ENCODE peak calls at places on chromosomes 2 and 18, in nine cellular contexts. F is breast epithelium; I is ovary; S is SJSA1; G is aorta; A is right atrium auricular region; M is vagina; D is CD8-positive, alpha-beta memory T cell; L is body of pancreas. O is an unnamed sample. For H3K36me3, the result is how much of the 10 kb centered on the place peaks cover.

GRCh38 chr2:222656544-222657446 is 903 bp upstream of the FARSB start:
- DNase-seq in S (no peak), F (no peak), G (no peak), M (no peak), L (no peak), D (no peak), A (no peak), I (no peak), O (peak)

GRCh38 chr18:77129150-77129551 is 3.4 kb downstream of the MBP start:
- DNase-seq in S (peak), L (no peak), G (peak), A (no peak), M (no peak), F (no peak), D (no peak), I (no peak), O (peak)

GRCh38 chr18:59671533-59671932 is 25.7 kb downstream of the CCBE1 start:
- DNase-seq in L (no peak), G (no peak), A (no peak), D (no peak), I (no peak), S (no peak), M (no peak), F (no peak), O (peak)

GRCh38 chr2:215930505-215931233 is 82.7 kb downstream of the MREG start:
- DNase-seq in D (no peak), M (no peak), I (no peak), F (no peak), S (no peak), A (no peak), L (no peak), G (no peak), O (no peak)

GRCh38 chr2:128359841-128360240 is 41.2 kb upstream of the HS6ST1 start:
- DNase-seq in M (peak), L (no peak), G (no peak), I (no peak), D (peak), F (no peak), S (peak), A (peak), O (no peak)

GRCh38 chr18:63736856-63737255 is 34.1 kb downstream of the SERPINB11 start:
- DNase-seq in G (no peak), D (no peak), A (no peak), F (no peak), I (no peak), S (no peak), L (no peak), M (no peak), O (no peak)

GRCh38 chr2:182047544-182047943 is 61.9 kb downstream of the PPP1R1C start:
- DNase-seq in I (no peak), D (no peak), G (no peak), A (no peak), S (no peak), L (no peak), M (no peak), F (no peak), O (no peak)

GRCh38 chr2:176075476-176075875 is 8.3 kb downstream of the EVX2 start:
- DNase-seq in A (no peak), M (no peak), L (no peak), I (no peak), F (no peak), S (no peak), G (no peak), D (no peak), O (no peak)

GRCh38 chr2:203730076-203730729 is 23.8 kb downstream of the CD28 start:
- DNase-seq in D (no peak), M (no peak), I (no peak), G (no peak), L (no peak), S (no peak), A (no peak), F (no peak), O (peak)

GRCh38 chr2:180101846-180102245 is 94.7 kb upstream of the CWC22 start:
- DNase-seq in S (no peak), I (no peak), G (no peak), M (no peak), L (no peak), F (no peak), A (no peak), D (no peak), O (no peak)

GRCh38 chr18:10851824-10852225 is 297.5 kb downstream of the PIEZO2 start:
- DNase-seq in S (no peak), L (no peak), A (no peak), D (no peak), I (no peak), F (no peak), M (no peak), G (no peak), O (no peak)

GRCh38 chr2:68341583-68341982 is 21.8 kb upstream of the CNRIP1 start:
- DNase-seq in F (no peak), L (no peak), S (no peak), I (no peak), G (no peak), A (no peak), M (no peak), D (no peak), O (no peak)

GRCh38 chr2:179438653-179439052 is 174.0 kb upstream of the SESTD1 start:
- DNase-seq in D (no peak), L (no peak), G (no peak), S (no peak), F (no peak), I (no peak), M (no peak), A (no peak), O (no peak)

GRCh38 chr2:109318949-109319342 is 189.9 kb downstream of the SH3RF3 start:
- DNase-seq in S (no peak), D (no peak), F (no peak), I (no peak), G (no peak), M (no peak), L (no peak), A (no peak), O (no peak)

GRCh38 chr2:157990173-157990572 is 111.5 kb upstream of the UPP2 start:
- DNase-seq in S (no peak), F (no peak), M (no peak), L (no peak), I (no peak), D (no peak), A (no peak), G (no peak), O (no peak)

GRCh38 chr18:58064406-58064998 is 20.5 kb downstream of the NEDD4L start:
- DNase-seq in M (no peak), D (no peak), S (no peak), L (no peak), A (no peak), I (no peak), F (no peak), G (no peak), O (peak)

GRCh38 chr2:225584821-225585220 is 185.3 kb downstream of the NYAP2 start:
- DNase-seq in I (no peak), S (no peak), L (no peak), F (no peak), A (no peak), D (no peak), M (no peak), G (no peak), O (no peak)

GRCh38 chr2:217204358-217204757 is 344.5 kb upstream of the TNP1 start:
- DNase-seq in D (no peak), A (no peak), G (no peak), L (no peak), I (no peak), M (no peak), F (no peak), S (no peak), O (no peak)

GRCh38 chr18:61851940-61852451 is 40.8 kb downstream of the RNF152 start:
- DNase-seq in S (peak), M (no peak), F (no peak), A (no peak), D (no peak), I (no peak), G (peak), L (no peak), O (no peak)

GRCh38 chr18:35076556-35076955 is 35.3 kb downstream of the MAPRE2 start:
- DNase-seq in S (peak), M (no peak), I (no peak), A (no peak), L (no peak), G (no peak), F (no peak), D (no peak), O (no peak)

GRCh38 chr2:71250945-71251344 is 24.0 kb upstream of the PAIP2B start:
- DNase-seq in L (no peak), A (no peak), F (no peak), I (no peak), S (no peak), G (no peak), M (no peak), D (no peak), O (no peak)

GRCh38 chr18:56641714-56642331 is 3.4 kb upstream of the TXNL1 start:
- DNase-seq in M (no peak), L (no peak), A (no peak), F (no peak), I (no peak), S (peak), D (no peak), G (no peak), O (no peak)

GRCh38 chr18:42752921-42753320 is 362.6 kb downstream of the RIT2 start:
- DNase-seq in D (no peak), F (no peak), S (no peak), M (no peak), L (no peak), A (no peak), G (no peak), I (no peak), O (no peak)

GRCh38 chr2:237669628-237670351 is 42.4 kb downstream of the LRRFIP1 start:
- DNase-seq in F (no peak), A (peak), G (peak), D (no peak), L (peak), I (peak), S (peak), M (no peak), O (peak)

GRCh38 chr2:71786291-71787107 is 333.1 kb downstream of the DYSF start:
- DNase-seq in L (no peak), F (peak), M (peak), D (no peak), S (peak), G (no peak), A (peak), I (no peak), O (no peak)

GRCh38 chr2:238100821-238101771 is 956 bp downstream of the ESPNL start:
- DNase-seq in G (no peak), A (no peak), I (peak), S (no peak), L (no peak), D (no peak), M (peak), F (no peak), O (no peak)

GRCh38 chr2:8049851-8050571 is 631.8 kb upstream of the ID2 start:
- DNase-seq in L (no peak), S (no peak), I (no peak), A (no peak), G (no peak), D (no peak), M (no peak), F (no peak), O (no peak)

GRCh38 chr2:64770781-64771334 is 117.1 kb upstream of the SERTAD2 start:
- DNase-seq in I (peak), G (no peak), L (no peak), A (peak), D (no peak), M (no peak), S (no peak), F (no peak), O (peak)

GRCh38 chr2:53755022-53755630 is 12.5 kb upstream of the CHAC2 start:
- DNase-seq in A (peak), G (no peak), F (no peak), S (no peak), M (no peak), I (no peak), D (no peak), L (peak), O (peak)

GRCh38 chr2:115119086-115119485 is 676.6 kb downstream of the DPP10 start:
- DNase-seq in F (no peak), A (no peak), S (no peak), G (no peak), D (no peak), M (no peak), I (no peak), L (no peak), O (no peak)

GRCh38 chr2:177242136-177242987 is 22.2 kb downstream of the NFE2L2 start:
- DNase-seq in G (no peak), L (peak), S (peak), A (no peak), F (no peak), D (no peak), M (no peak), I (no peak), O (no peak)

GRCh38 chr2:27915191-27915590 is 24.7 kb downstream of the BABAM2 start:
- DNase-seq in L (no peak), I (no peak), F (no peak), A (no peak), G (no peak), D (no peak), M (no peak), S (no peak), O (no peak)

GRCh38 chr2:26957524-26957923 is 12.9 kb upstream of the MAPRE3 start:
- DNase-seq in F (no peak), A (no peak), I (no peak), M (no peak), G (no peak), S (no peak), L (no peak), D (no peak), O (no peak)

GRCh38 chr2:127103243-127104165 is 3.5 kb downstream of the BIN1 start:
- DNase-seq in G (peak), D (no peak), L (no peak), M (no peak), F (no peak), S (no peak), I (no peak), A (no peak), O (no peak)

GRCh38 chr2:40128796-40129195 is 323.1 kb downstream of the SLC8A1 start:
- DNase-seq in A (no peak), M (no peak), L (no peak), I (no peak), S (no peak), G (no peak), F (no peak), D (no peak), O (peak)

GRCh38 chr2:215667544-215668243 is 231.8 kb upstream of the FN1 start:
- DNase-seq in S (no peak), A (no peak), L (no peak), D (no peak), F (no peak), G (no peak), M (no peak), I (no peak), O (no peak)

GRCh38 chr2:8636691-8637636 is 44.9 kb upstream of the ID2 start:
- DNase-seq in I (no peak), A (no peak), L (no peak), G (no peak), S (peak), M (no peak), D (peak), F (no peak), O (no peak)

GRCh38 chr2:120770176-120770575 is 34.5 kb downstream of the GLI2 start:
- DNase-seq in I (no peak), A (no peak), F (no peak), M (no peak), L (no peak), S (no peak), G (peak), D (peak), O (no peak)

GRCh38 chr2:152658221-152658620 is 59.0 kb downstream of the PRPF40A start:
- DNase-seq in S (no peak), I (no peak), D (no peak), A (no peak), M (no peak), G (no peak), F (no peak), L (no peak), O (no peak)
- H3K36me3 ChIP-seq in S (half or more), I (under half), D (under half), A (half or more), M (under half), G (under half), F (under half), L (under half), O (half or more)

GRCh38 chr2:201154615-201155014 is 28.3 kb upstream of the CASP10 start:
- DNase-seq in A (no peak), L (no peak), F (no peak), M (no peak), I (no peak), G (no peak), D (no peak), S (no peak), O (no peak)
- H3K36me3 ChIP-seq in A (half or more), L (under half), F (under half), M (under half), I (under half), G (under half), D (under half), S (half or more), O (half or more)

DNA sequence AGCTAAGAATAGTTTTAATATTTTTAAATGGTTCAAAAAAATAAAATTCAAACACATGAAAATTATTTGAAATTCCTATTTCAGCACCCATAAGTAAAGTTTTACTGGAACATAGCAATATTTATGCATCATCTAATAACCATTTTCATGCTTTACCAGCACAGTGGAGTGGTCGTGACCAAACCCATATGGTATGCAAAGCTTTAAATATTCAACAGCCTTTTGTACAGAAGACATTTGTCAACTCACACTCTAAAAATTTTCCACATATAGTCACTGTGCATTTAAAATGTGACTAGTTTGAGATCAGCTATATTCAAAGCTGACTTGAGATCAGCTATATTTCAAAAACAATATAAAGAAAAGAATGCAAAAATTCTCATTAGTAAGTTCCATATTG is 46.2 kb downstream of the PUM2 start:
- DNase-seq in G (no peak), D (no peak), M (no peak), I (no peak), A (no peak), S (no peak), L (no peak), F (no peak), O (no peak)
- H3K36me3 ChIP-seq in G (under half), D (under half), M (under half), I (under half), A (under half), S (half or more), L (under half), F (under half), O (half or more)

DNA sequence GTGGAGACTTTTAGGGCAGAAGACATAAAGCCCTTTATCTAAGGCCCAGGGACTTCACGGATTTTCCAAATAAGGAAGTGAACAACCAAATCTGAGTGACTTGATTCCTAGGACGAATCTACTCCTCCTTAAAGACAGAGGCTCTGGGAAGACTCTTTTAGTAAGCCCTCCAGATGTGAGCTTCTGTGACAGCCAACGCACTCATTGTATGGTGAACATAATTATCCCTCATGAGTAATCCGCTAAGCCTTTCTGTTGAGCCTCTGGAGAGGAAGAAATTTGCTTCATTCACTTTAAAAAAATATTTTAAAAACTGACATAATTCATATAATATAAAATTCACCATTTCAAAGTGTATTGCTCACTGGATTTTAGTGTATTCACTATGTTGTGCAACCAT is 33.5 kb downstream of the CCDC93 start:
- DNase-seq in A (no peak), G (no peak), F (no peak), I (no peak), M (no peak), S (no peak), L (no peak), D (no peak), O (peak)
- H3K36me3 ChIP-seq in A (under half), G (under half), F (under half), I (under half), M (under half), S (under half), L (under half), D (under half), O (half or more)

DNA sequence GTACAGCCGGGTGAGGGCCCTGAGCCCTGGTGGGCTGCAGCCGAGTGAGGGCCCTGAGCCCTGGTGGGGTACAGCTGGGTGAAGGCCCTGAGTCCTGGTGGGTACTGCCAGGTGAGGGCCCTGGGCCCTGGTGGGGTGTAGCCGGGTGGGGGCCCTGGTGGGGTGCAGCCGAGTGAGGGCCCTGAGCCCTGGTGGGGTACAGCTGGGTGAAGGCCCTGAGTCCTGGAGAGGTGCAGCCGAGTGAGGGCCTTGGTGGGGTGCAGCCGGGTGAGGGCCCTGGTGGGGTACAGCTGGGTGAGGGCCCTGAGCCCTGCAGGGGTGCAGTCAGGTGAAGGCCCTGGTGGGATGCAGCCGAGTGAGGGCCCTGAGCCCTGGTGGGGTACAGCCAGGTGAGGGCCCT is 37.5 kb downstream of the CTDP1 start:
- DNase-seq in D (peak), M (no peak), L (no peak), G (no peak), I (no peak), F (no peak), A (no peak), S (no peak), O (no peak)
- H3K36me3 ChIP-seq in D (under half), M (under half), L (under half), G (under half), I (under half), F (under half), A (half or more), S (half or more), O (under half)

DNA sequence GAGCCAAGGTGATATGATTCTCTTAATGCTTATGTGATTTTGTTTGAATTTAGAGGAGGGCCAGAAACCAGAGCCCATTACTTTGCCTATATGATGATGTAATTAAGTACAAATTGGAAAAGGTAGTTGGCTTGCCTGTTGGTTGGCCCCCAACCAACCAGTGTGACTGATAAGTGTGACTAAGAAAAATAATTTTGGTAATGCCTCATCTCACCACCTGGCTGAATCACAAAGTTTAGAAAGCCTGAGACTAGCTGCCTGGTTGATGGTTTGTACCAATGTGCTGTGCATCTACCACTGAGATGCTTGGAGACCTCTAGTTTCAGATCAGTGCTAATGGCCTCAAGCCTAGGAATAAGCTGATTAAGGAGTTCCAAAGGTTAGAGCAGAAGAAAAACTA is 338.7 kb downstream of the CDH2 start:
- DNase-seq in D (no peak), F (no peak), A (no peak), L (no peak), I (no peak), S (no peak), M (no peak), G (no peak), O (peak)
- H3K36me3 ChIP-seq in D (under half), F (under half), A (under half), L (under half), I (under half), S (under half), M (under half), G (under half), O (under half)

GRCh38 chr2:233270951-233271350 is 19.5 kb downstream of the ATG16L1 start:
- DNase-seq in I (no peak), G (no peak), L (no peak), A (no peak), S (no peak), F (no peak), D (no peak), M (no peak), O (no peak)
- H3K36me3 ChIP-seq in I (under half), G (under half), L (under half), A (half or more), S (half or more), F (under half), D (half or more), M (under half), O (half or more)